ENCODE peak calls at places on chromosomes 13 and 19, in nine cellular contexts. One of them, this sample, is unnamed.

GRCh38 chr13:75418997-75419396 is 63.0 kb downstream of the TBC1D4 start:
- DNase-seq in HS-5: no peak
- DNase-seq in MCF 10A: peak; percentile 78
- DNase-seq in AG08395: no peak
- DNase-seq in DMS 273 treated with DMSO at 0.1 percent for 48 hours: no peak
- DNase-seq in activated T-cell treated with anti-CD3 and anti-CD28 coated beads, Interleukin-2, amount 50 U/mL, for 1 hour: no peak
- DNase-seq in amniotic epithelial cell: peak; percentile 73
- DNase-seq in tibial nerve: no peak
- DNase-seq in GM23248: peak; percentile 42
- DNase-seq in this sample: no peak

GRCh38 chr13:112837371-112838037 is 131.5 kb upstream of the MCF2L start:
- DNase-seq in HS-5: no peak
- DNase-seq in MCF 10A: no peak
- DNase-seq in AG08395: peak; percentile 63
- DNase-seq in DMS 273 treated with DMSO at 0.1 percent for 48 hours: no peak
- DNase-seq in activated T-cell treated with anti-CD3 and anti-CD28 coated beads, Interleukin-2, amount 50 U/mL, for 1 hour: no peak
- DNase-seq in amniotic epithelial cell: no peak
- DNase-seq in tibial nerve: peak; percentile 34
- DNase-seq in GM23248: peak; percentile 76
- DNase-seq in this sample: no peak

GRCh38 chr19:38134538-38135149 is 89.4 kb downstream of the DPF1 start:
- DNase-seq in HS-5: no peak
- DNase-seq in MCF 10A: peak; percentile 69
- DNase-seq in AG08395: peak; percentile 52
- DNase-seq in DMS 273 treated with DMSO at 0.1 percent for 48 hours: peak; percentile 19
- DNase-seq in activated T-cell treated with anti-CD3 and anti-CD28 coated beads, Interleukin-2, amount 50 U/mL, for 1 hour: peak; percentile 17
- DNase-seq in amniotic epithelial cell: peak; percentile 39
- DNase-seq in tibial nerve: no peak
- DNase-seq in GM23248: peak; percentile 65
- DNase-seq in this sample: peak; percentile 63

GRCh38 chr13:85347251-85347650 is 452.0 kb downstream of the SLITRK6 start:
- DNase-seq in HS-5: no peak
- DNase-seq in MCF 10A: no peak
- DNase-seq in AG08395: no peak
- DNase-seq in DMS 273 treated with DMSO at 0.1 percent for 48 hours: no peak
- DNase-seq in activated T-cell treated with anti-CD3 and anti-CD28 coated beads, Interleukin-2, amount 50 U/mL, for 1 hour: no peak
- DNase-seq in amniotic epithelial cell: no peak
- DNase-seq in tibial nerve: no peak
- DNase-seq in GM23248: no peak
- DNase-seq in this sample: peak; percentile 7

GRCh38 chr13:43239441-43239840 is 216.1 kb downstream of the DNAJC15 start:
- DNase-seq in HS-5: no peak
- DNase-seq in MCF 10A: no peak
- DNase-seq in AG08395: peak; percentile 6
- DNase-seq in DMS 273 treated with DMSO at 0.1 percent for 48 hours: no peak
- DNase-seq in activated T-cell treated with anti-CD3 and anti-CD28 coated beads, Interleukin-2, amount 50 U/mL, for 1 hour: no peak
- DNase-seq in amniotic epithelial cell: no peak
- DNase-seq in tibial nerve: no peak
- DNase-seq in GM23248: peak; percentile 52
- DNase-seq in this sample: peak; percentile 51

GRCh38 chr13:98184796-98185195 is 7.7 kb upstream of the RNF113B start:
- DNase-seq in HS-5: no peak
- DNase-seq in MCF 10A: no peak
- DNase-seq in AG08395: peak; percentile 39
- DNase-seq in DMS 273 treated with DMSO at 0.1 percent for 48 hours: no peak
- DNase-seq in activated T-cell treated with anti-CD3 and anti-CD28 coated beads, Interleukin-2, amount 50 U/mL, for 1 hour: no peak
- DNase-seq in amniotic epithelial cell: peak; percentile 67
- DNase-seq in tibial nerve: no peak
- DNase-seq in GM23248: peak; percentile 70
- DNase-seq in this sample: no peak

GRCh38 chr13:111505175-111505777 is 184.8 kb downstream of the TEX29 start:
- DNase-seq in HS-5: no peak
- DNase-seq in MCF 10A: no peak
- DNase-seq in AG08395: no peak
- DNase-seq in DMS 273 treated with DMSO at 0.1 percent for 48 hours: no peak
- DNase-seq in activated T-cell treated with anti-CD3 and anti-CD28 coated beads, Interleukin-2, amount 50 U/mL, for 1 hour: no peak
- DNase-seq in amniotic epithelial cell: no peak
- DNase-seq in tibial nerve: no peak
- DNase-seq in GM23248: peak; percentile 15
- DNase-seq in this sample: peak; percentile 2

GRCh38 chr19:14463747-14464146 is 11.4 kb downstream of the PTGER1 start:
- DNase-seq in HS-5: no peak
- DNase-seq in MCF 10A: no peak
- DNase-seq in AG08395: no peak
- DNase-seq in DMS 273 treated with DMSO at 0.1 percent for 48 hours: no peak
- DNase-seq in activated T-cell treated with anti-CD3 and anti-CD28 coated beads, Interleukin-2, amount 50 U/mL, for 1 hour: no peak
- DNase-seq in amniotic epithelial cell: no peak
- DNase-seq in tibial nerve: no peak
- DNase-seq in GM23248: no peak
- DNase-seq in this sample: no peak

GRCh38 chr19:3508771-3509535 is 2.8 kb downstream of the FZR1 start:
- DNase-seq in HS-5: no peak
- DNase-seq in MCF 10A: no peak
- DNase-seq in AG08395: no peak
- DNase-seq in DMS 273 treated with DMSO at 0.1 percent for 48 hours: no peak
- DNase-seq in activated T-cell treated with anti-CD3 and anti-CD28 coated beads, Interleukin-2, amount 50 U/mL, for 1 hour: no peak
- DNase-seq in amniotic epithelial cell: no peak
- DNase-seq in tibial nerve: no peak
- DNase-seq in GM23248: peak; percentile 18
- DNase-seq in this sample: peak; percentile 55

GRCh38 chr13:47337781-47338507 is 441.1 kb upstream of the HTR2A start:
- DNase-seq in HS-5: no peak
- DNase-seq in MCF 10A: peak; percentile 8
- DNase-seq in AG08395: peak; percentile 27
- DNase-seq in DMS 273 treated with DMSO at 0.1 percent for 48 hours: no peak
- DNase-seq in activated T-cell treated with anti-CD3 and anti-CD28 coated beads, Interleukin-2, amount 50 U/mL, for 1 hour: no peak
- DNase-seq in amniotic epithelial cell: peak; percentile 55
- DNase-seq in tibial nerve: no peak
- DNase-seq in GM23248: peak; percentile 77
- DNase-seq in this sample: peak; percentile 53

GRCh38 chr19:18233224-18233825 is 7.1 kb upstream of the PDE4C start:
- DNase-seq in HS-5: no peak
- DNase-seq in MCF 10A: peak; percentile 38
- DNase-seq in AG08395: peak; percentile 62
- DNase-seq in DMS 273 treated with DMSO at 0.1 percent for 48 hours: no peak
- DNase-seq in activated T-cell treated with anti-CD3 and anti-CD28 coated beads, Interleukin-2, amount 50 U/mL, for 1 hour: peak; percentile 57
- DNase-seq in amniotic epithelial cell: peak; percentile 40
- DNase-seq in tibial nerve: no peak
- DNase-seq in GM23248: peak; percentile 68
- DNase-seq in this sample: peak; percentile 55

This sample was measured in ELR.